ENCODE peak calls at places on chromosome 5, in six cellular contexts. K is HT-29, H is NCI-H1092, G is ureter, V is renal cortical epithelial cell, S is DMS153. R is an unnamed sample.

GRCh38 chr5:113230711-113231652 is 203.8 kb downstream of the TSSK1B start:
- DNase-seq in S (no peak), K (no peak), G (no peak), V (peak; percentile 79), H (no peak), R (no peak)

GRCh38 chr5:164799391-164799790 is 1294.0 kb downstream of the MAT2B start:
- DNase-seq in S (no peak), G (no peak), V (no peak), H (no peak), K (no peak), R (no peak)

GRCh38 chr5:1463326-1464095 is 18.3 kb upstream of the SLC6A3 start:
- DNase-seq in K (no peak), V (no peak), G (no peak), S (no peak), H (no peak), R (no peak)

GRCh38 chr5:96036301-96036700 is 74.7 kb upstream of the ELL2 start:
- DNase-seq in V (no peak), S (no peak), H (no peak), G (no peak), K (no peak), R (no peak)

GRCh38 chr5:43623048-43623447 is 20.1 kb downstream of the NNT start:
- DNase-seq in S (no peak), V (peak; percentile 63), H (no peak), K (no peak), G (no peak), R (no peak)

GRCh38 chr5:143657814-143658395 is 154.1 kb upstream of the HMHB1 start:
- DNase-seq in V (no peak), K (peak; percentile 41), H (peak; percentile 87), S (peak; percentile 90), G (no peak), R (no peak)

GRCh38 chr5:73747696-73748380 is 121.8 kb downstream of the ARHGEF28 start:
- DNase-seq in H (no peak), K (no peak), V (peak; percentile 35), S (no peak), G (no peak), R (no peak)

GRCh38 chr5:96595300-96596090 is 66.7 kb upstream of the CAST start:
- DNase-seq in V (no peak), G (no peak), S (no peak), H (no peak), K (peak; percentile 35), R (no peak)

GRCh38 chr5:177296581-177296980 is 6.9 kb downstream of the RAB24 start:
- DNase-seq in K (no peak), G (no peak), S (peak; percentile 53), V (no peak), H (no peak), R (peak; percentile 42)

GRCh38 chr5:82635561-82636288 is 357.6 kb upstream of the RPS23 start:
- DNase-seq in S (no peak), H (no peak), G (no peak), V (peak; percentile 100), K (peak; percentile 71), R (no peak)

GRCh38 chr5:135885031-135885430 is 10.6 kb downstream of the IL9 start:
- DNase-seq in H (no peak), G (no peak), S (no peak), V (no peak), K (no peak), R (no peak)

GRCh38 chr5:157864067-157864466 is 5.1 kb upstream of the CLINT1 start:
- DNase-seq in H (no peak), V (no peak), S (no peak), K (no peak), G (no peak), R (no peak)

R was measured in type B pancreatic cell.